ENCODE peak calls at places on chromosomes 1 and 21, in nine cellular contexts. C, N, U, E, F, D, A, J and X are unnamed samples.

GRCh38 chr1:20485527-20486456 is at the start of gene CAMK2N1:
- DNase-seq in C (peak), N (peak), U (peak), E (peak), F (no peak), D (peak), A (peak), J (peak), X (peak)

GRCh38 chr1:5711079-5711478 is 281.1 kb downstream of the NPHP4 start:
- DNase-seq in C (no peak), N (no peak), U (no peak), E (no peak), F (no peak), D (no peak), A (no peak), J (no peak), X (no peak)

GRCh38 chr1:36222481-36223372 is 1.5 kb upstream of the THRAP3 start:
- DNase-seq in C (no peak), N (no peak), U (no peak), E (no peak), F (no peak), D (no peak), A (no peak), J (no peak), X (no peak)

GRCh38 chr1:242467556-242468145 is 56.8 kb downstream of the PLD5 start:
- DNase-seq in C (peak), N (peak), U (no peak), E (peak), F (no peak), D (peak), A (peak), J (peak), X (peak)

GRCh38 chr1:78688701-78689100 is 39.1 kb downstream of the IFI44 start:
- DNase-seq in C (peak), N (no peak), U (no peak), E (peak), F (no peak), D (peak), A (no peak), J (peak), X (peak)

GRCh38 chr1:39896909-39897685 is 4.6 kb downstream of the MYCL start:
- DNase-seq in C (peak), N (no peak), U (no peak), E (peak), F (no peak), D (no peak), A (no peak), J (no peak), X (no peak)

GRCh38 chr21:31366825-31367224 is 22.8 kb upstream of the TIAM1 start:
- DNase-seq in C (peak), N (peak), U (no peak), E (peak), F (peak), D (no peak), A (no peak), J (peak), X (peak)

GRCh38 chr1:112540395-112540794 is 31.6 kb downstream of the WNT2B start:
- DNase-seq in C (peak), N (no peak), U (no peak), E (peak), F (no peak), D (peak), A (no peak), J (no peak), X (no peak)

GRCh38 chr1:18955442-18956188 is 861 bp downstream of the IFFO2 start:
- DNase-seq in C (no peak), N (no peak), U (peak), E (peak), F (no peak), D (no peak), A (peak), J (peak), X (peak)

GRCh38 chr1:2382621-2383361 is 8.6 kb downstream of the MORN1 start:
- DNase-seq in C (peak), N (peak), U (no peak), E (peak), F (no peak), D (no peak), A (peak), J (peak), X (peak)

GRCh38 chr1:34885405-34886247 is 26.1 kb upstream of the SMIM12 start:
- DNase-seq in C (peak), N (no peak), U (no peak), E (peak), F (no peak), D (no peak), A (peak), J (peak), X (no peak)

GRCh38 chr1:153805042-153805745 is 30.0 kb downstream of the SLC27A3 start:
- DNase-seq in C (peak), N (peak), U (peak), E (peak), F (peak), D (peak), A (no peak), J (peak), X (peak)

GRCh38 chr1:205973377-205974232 is 29.6 kb downstream of the RAB7B start:
- DNase-seq in C (no peak), N (no peak), U (no peak), E (no peak), F (no peak), D (no peak), A (no peak), J (no peak), X (no peak)

GRCh38 chr1:151259351-151259750 is 4.8 kb downstream of the PSMD4 start:
- DNase-seq in C (no peak), N (no peak), U (no peak), E (no peak), F (no peak), D (no peak), A (no peak), J (no peak), X (no peak)

GRCh38 chr1:8349961-8350360 is 32.0 kb downstream of the SLC45A1 start:
- DNase-seq in C (no peak), N (no peak), U (no peak), E (peak), F (no peak), D (no peak), A (peak), J (peak), X (no peak)

GRCh38 chr21:14300074-14300473 is 82.9 kb downstream of the HSPA13 start:
- DNase-seq in C (no peak), N (no peak), U (no peak), E (no peak), F (no peak), D (no peak), A (no peak), J (no peak), X (no peak)

GRCh38 chr1:247189981-247190798 is 18.4 kb upstream of the ZNF124 start:
- DNase-seq in C (no peak), N (no peak), U (no peak), E (no peak), F (no peak), D (no peak), A (no peak), J (no peak), X (no peak)

GRCh38 chr1:174413632-174414031 is 34.1 kb upstream of the GPR52 start:
- DNase-seq in C (no peak), N (no peak), U (no peak), E (peak), F (no peak), D (no peak), A (no peak), J (peak), X (no peak)

GRCh38 chr21:41406340-41406739 is 19.7 kb upstream of the MX1 start:
- DNase-seq in C (no peak), N (no peak), U (no peak), E (no peak), F (no peak), D (no peak), A (no peak), J (no peak), X (no peak)

GRCh38 chr1:6075747-6076146 is 30.1 kb downstream of the KCNAB2 start:
- DNase-seq in C (no peak), N (peak), U (no peak), E (no peak), F (no peak), D (no peak), A (no peak), J (peak), X (peak)

GRCh38 chr1:154290921-154291320 is 18.5 kb downstream of the HAX1 start:
- DNase-seq in C (no peak), N (no peak), U (no peak), E (no peak), F (no peak), D (no peak), A (no peak), J (no peak), X (no peak)

GRCh38 chr1:108590947-108591346 is 31.0 kb downstream of the EEIG2 start:
- DNase-seq in C (peak), N (peak), U (peak), E (peak), F (no peak), D (peak), A (no peak), J (peak), X (peak)

GRCh38 chr1:230186003-230186863 is 119.2 kb downstream of the GALNT2 start:
- DNase-seq in C (peak), N (peak), U (no peak), E (peak), F (no peak), D (peak), A (no peak), J (peak), X (peak)

GRCh38 chr1:116460261-116460660 is 87.2 kb downstream of the ATP1A1 start:
- DNase-seq in C (no peak), N (no peak), U (no peak), E (no peak), F (no peak), D (no peak), A (no peak), J (no peak), X (no peak)

GRCh38 chr1:214282696-214283225 is 1.8 kb downstream of the SMYD2 start:
- DNase-seq in C (no peak), N (no peak), U (no peak), E (no peak), F (no peak), D (no peak), A (no peak), J (no peak), X (no peak)

GRCh38 chr1:68047659-68048026 is 2.8 kb downstream of the DIRAS3 start:
- DNase-seq in C (no peak), N (no peak), U (no peak), E (no peak), F (no peak), D (no peak), A (no peak), J (no peak), X (no peak)

GRCh38 chr1:192580351-192580962 is 4.9 kb downstream of the RGS1 start:
- DNase-seq in C (peak), N (no peak), U (no peak), E (peak), F (peak), D (peak), A (no peak), J (peak), X (peak)

GRCh38 chr1:245585252-245585959 is 430.6 kb downstream of the KIF26B start:
- DNase-seq in C (peak), N (peak), U (no peak), E (peak), F (no peak), D (peak), A (no peak), J (peak), X (peak)

GRCh38 chr1:234553241-234554156 is 56.5 kb downstream of the IRF2BP2 start:
- DNase-seq in C (peak), N (no peak), U (no peak), E (peak), F (no peak), D (no peak), A (no peak), J (peak), X (no peak)

GRCh38 chr21:35563885-35564451 is 496.4 kb downstream of the SETD4 start:
- DNase-seq in C (peak), N (no peak), U (no peak), E (peak), F (peak), D (peak), A (peak), J (peak), X (no peak)

GRCh38 chr1:227904541-227905335 is 43.0 kb downstream of the WNT9A start:
- DNase-seq in C (no peak), N (no peak), U (no peak), E (no peak), F (no peak), D (no peak), A (peak), J (no peak), X (no peak)

GRCh38 chr1:202159534-202160371 is 649 bp downstream of the PTPN7 start:
- DNase-seq in C (no peak), N (no peak), U (peak), E (no peak), F (no peak), D (no peak), A (no peak), J (no peak), X (peak)